ENCODE peak calls at places on chromosomes 16 and 17, in eight cellular contexts. G is left ventricle myocardium inferior; A is activated naive CD8-positive, alpha-beta T cell treated with anti-CD3 and anti-CD28 coated beads, Interleukin-2, amount 50 U/mL, for 16 hours; X is stimulated activated CD4-positive, alpha-beta T cell treated with anti-CD3 and anti-CD28 coated beads, Interleukin-2, amount 100 ng/mL, for 24 hours; E is EL; T is stimulated activated CD8-positive, alpha-beta memory T cell treated with anti-CD3 and anti-CD28 coated beads, Interleukin-15, amount 100 ng/mL, for 4 hours; H is astrocyte of the spinal cord; J is effector memory CD4-positive, alpha-beta T cell. C is an unnamed sample.

GRCh38 chr16:84034516-84034915 is 8.1 kb downstream of the SLC38A8 start:
- DNase-seq in G (no peak), A (no peak), X (no peak), E (no peak), T (no peak), H (no peak), J (no peak), C (no peak)

GRCh38 chr16:77789085-77789611 is 784 bp downstream of the VAT1L start:
- DNase-seq in G (no peak), A (no peak), X (no peak), E (no peak), T (no peak), H (no peak), J (no peak), C (no peak)

GRCh38 chr16:83136924-83137323 is 510.2 kb downstream of the CDH13 start:
- DNase-seq in G (no peak), A (no peak), X (no peak), E (no peak), T (no peak), H (no peak), J (no peak), C (no peak)

GRCh38 chr17:80441133-80441578 is 26.2 kb downstream of the ENDOV start:
- DNase-seq in G (peak), A (no peak), X (peak), E (peak), T (no peak), H (peak), J (no peak), C (no peak)

GRCh38 chr17:78805301-78805700 is 23.2 kb upstream of the CYTH1 start:
- DNase-seq in G (no peak), A (no peak), X (peak), E (no peak), T (peak), H (no peak), J (peak), C (no peak)

GRCh38 chr16:54193656-54194007 is 93.0 kb downstream of the IRX3 start:
- DNase-seq in G (peak), A (no peak), X (no peak), E (peak), T (no peak), H (peak), J (no peak), C (peak)

GRCh38 chr17:75645501-75645888 is 12.3 kb downstream of the SMIM5 start:
- DNase-seq in G (no peak), A (no peak), X (no peak), E (no peak), T (no peak), H (peak), J (no peak), C (no peak)

GRCh38 chr17:45228985-45229517 is 7.4 kb downstream of the FMNL1 start:
- DNase-seq in G (peak), A (peak), X (peak), E (peak), T (no peak), H (peak), J (peak), C (peak)

GRCh38 chr16:29906520-29907244 is 6.4 kb downstream of the ASPHD1 start:
- DNase-seq in G (no peak), A (no peak), X (no peak), E (no peak), T (no peak), H (no peak), J (no peak), C (no peak)

GRCh38 chr17:7577327-7578199 is 1.9 kb upstream of the CD68 start:
- DNase-seq in G (no peak), A (no peak), X (no peak), E (no peak), T (no peak), H (no peak), J (no peak), C (no peak)